ENCODE peak calls at places on chromosomes 7 and 10, in nine cellular contexts. E, B, O, V, N, X, J, R and F are unnamed samples.

GRCh38 chr7:106111671-106112117 is 418 bp downstream of the SYPL1 start:
- DNase-seq in B (peak), X (peak), E (peak), V (peak), O (no peak), R (no peak), N (peak), J (peak), F (no peak)

GRCh38 chr10:122044713-122045112 is 55.8 kb downstream of the TACC2 start:
- DNase-seq in R (no peak), X (no peak), N (peak), B (no peak), E (no peak), J (peak), O (no peak), V (no peak), F (no peak)

GRCh38 chr7:92646966-92647625 is 56.9 kb upstream of the FAM133B start:
- DNase-seq in B (no peak), R (no peak), V (no peak), E (no peak), J (no peak), O (no peak), N (no peak), X (no peak), F (no peak)

GRCh38 chr10:99659031-99659867 is at the start of gene ENTPD7:
- DNase-seq in E (peak), O (peak), R (peak), V (peak), B (peak), N (peak), J (peak), X (peak), F (peak)

GRCh38 chr7:5077740-5078139 is 32.1 kb downstream of the RBAK start:
- DNase-seq in E (no peak), X (no peak), N (no peak), B (no peak), J (peak), V (no peak), R (no peak), O (no peak), F (no peak)

GRCh38 chr7:143936087-143937009 is 1.3 kb downstream of the OR2F2 start:
- DNase-seq in B (no peak), O (no peak), R (peak), E (no peak), J (peak), V (no peak), N (no peak), X (no peak), F (no peak)

GRCh38 chr10:11429439-11430052 is 181.9 kb downstream of the USP6NL start:
- DNase-seq in R (peak), N (no peak), V (no peak), E (no peak), J (no peak), O (no peak), X (no peak), B (no peak), F (no peak)

GRCh38 chr7:3992841-3993240 is 689.3 kb upstream of the FOXK1 start:
- DNase-seq in N (no peak), J (no peak), X (no peak), B (no peak), E (no peak), O (no peak), V (no peak), R (no peak), F (no peak)

GRCh38 chr10:132787253-132788179 is 1.6 kb upstream of the NKX6-2 start:
- DNase-seq in V (no peak), R (no peak), E (no peak), O (no peak), J (no peak), B (no peak), X (no peak), N (no peak), F (no peak)

GRCh38 chr10:34854147-34854601 is 39.1 kb upstream of the PARD3 start:
- DNase-seq in N (no peak), R (peak), B (no peak), J (peak), X (no peak), E (no peak), O (no peak), V (no peak), F (no peak)

GRCh38 chr10:48523820-48524758 is 80.8 kb downstream of the ARHGAP22 start:
- DNase-seq in J (no peak), V (no peak), N (no peak), R (no peak), X (peak), O (peak), B (peak), E (no peak), F (peak)

GRCh38 chr7:99693427-99694200 is 13.8 kb upstream of the CYP3A5 start:
- DNase-seq in X (peak), R (peak), V (peak), O (peak), N (peak), J (no peak), B (no peak), E (peak), F (no peak)

GRCh38 chr7:88357794-88358533 is 51.3 kb upstream of the STEAP4 start:
- DNase-seq in N (no peak), E (no peak), X (no peak), R (peak), B (no peak), O (no peak), V (no peak), J (peak), F (no peak)

GRCh38 chr7:73451780-73452398 is 18.3 kb downstream of the FZD9 start:
- DNase-seq in O (no peak), J (peak), N (peak), R (peak), X (no peak), V (peak), B (peak), E (no peak), F (no peak)